ENCODE peak calls at places on chromosome 17, in nine cellular contexts. One of them, this sample, is unnamed.

GRCh38 chr17:55430531-55431228 is 9.0 kb upstream of the MMD start:
- DNase-seq in EH: no peak
- DNase-seq in fibroblast of the aortic adventitia: no peak
- DNase-seq in amygdala: no peak
- DNase-seq in CD4-positive, alpha-beta T cell: no peak
- DNase-seq in stimulated activated CD4-positive, alpha-beta T cell treated with anti-CD3 and anti-CD28 coated beads, Interleukin-15, amount 100 ng/mL, for 24 hours: no peak
- DNase-seq in AG09319: no peak
- DNase-seq in activated naive CD8-positive, alpha-beta T cell treated with anti-CD3 and anti-CD28 coated beads, Interleukin-2, amount 50 U/mL, for 24 hours: no peak
- DNase-seq in T-helper 2 cell: no peak
- DNase-seq in this sample: no peak

GRCh38 chr17:65593870-65594584 is 32.6 kb upstream of the AXIN2 start:
- DNase-seq in activated naive CD8-positive, alpha-beta T cell treated with anti-CD3 and anti-CD28 coated beads, Interleukin-2, amount 50 U/mL, for 24 hours: no peak
- DNase-seq in EH: peak
- DNase-seq in AG09319: no peak
- DNase-seq in CD4-positive, alpha-beta T cell: no peak
- DNase-seq in fibroblast of the aortic adventitia: peak
- DNase-seq in amygdala: no peak
- DNase-seq in T-helper 2 cell: no peak
- DNase-seq in stimulated activated CD4-positive, alpha-beta T cell treated with anti-CD3 and anti-CD28 coated beads, Interleukin-15, amount 100 ng/mL, for 24 hours: peak
- DNase-seq in this sample: no peak

GRCh38 chr17:76644995-76645394 is 1.4 kb upstream of the ST6GALNAC1 start:
- DNase-seq in fibroblast of the aortic adventitia: no peak
- DNase-seq in activated naive CD8-positive, alpha-beta T cell treated with anti-CD3 and anti-CD28 coated beads, Interleukin-2, amount 50 U/mL, for 24 hours: no peak
- DNase-seq in EH: no peak
- DNase-seq in amygdala: no peak
- DNase-seq in T-helper 2 cell: no peak
- DNase-seq in CD4-positive, alpha-beta T cell: no peak
- DNase-seq in stimulated activated CD4-positive, alpha-beta T cell treated with anti-CD3 and anti-CD28 coated beads, Interleukin-15, amount 100 ng/mL, for 24 hours: no peak
- DNase-seq in AG09319: no peak
- DNase-seq in this sample: no peak

GRCh38 chr17:9937901-9938300 is 32.8 kb upstream of the RCVRN start:
- DNase-seq in amygdala: no peak
- DNase-seq in AG09319: no peak
- DNase-seq in EH: no peak
- DNase-seq in CD4-positive, alpha-beta T cell: no peak
- DNase-seq in activated naive CD8-positive, alpha-beta T cell treated with anti-CD3 and anti-CD28 coated beads, Interleukin-2, amount 50 U/mL, for 24 hours: no peak
- DNase-seq in stimulated activated CD4-positive, alpha-beta T cell treated with anti-CD3 and anti-CD28 coated beads, Interleukin-15, amount 100 ng/mL, for 24 hours: no peak
- DNase-seq in T-helper 2 cell: no peak
- DNase-seq in fibroblast of the aortic adventitia: peak
- DNase-seq in this sample: no peak

GRCh38 chr17:2449486-2449885 is 48.6 kb upstream of the MNT start:
- DNase-seq in amygdala: no peak
- DNase-seq in CD4-positive, alpha-beta T cell: no peak
- DNase-seq in AG09319: no peak
- DNase-seq in EH: peak
- DNase-seq in activated naive CD8-positive, alpha-beta T cell treated with anti-CD3 and anti-CD28 coated beads, Interleukin-2, amount 50 U/mL, for 24 hours: no peak
- DNase-seq in fibroblast of the aortic adventitia: peak
- DNase-seq in T-helper 2 cell: no peak
- DNase-seq in stimulated activated CD4-positive, alpha-beta T cell treated with anti-CD3 and anti-CD28 coated beads, Interleukin-15, amount 100 ng/mL, for 24 hours: no peak
- DNase-seq in this sample: no peak

GRCh38 chr17:51439395-51440229 is 179.3 kb downstream of the UTP18 start:
- DNase-seq in fibroblast of the aortic adventitia: no peak
- DNase-seq in activated naive CD8-positive, alpha-beta T cell treated with anti-CD3 and anti-CD28 coated beads, Interleukin-2, amount 50 U/mL, for 24 hours: no peak
- DNase-seq in EH: no peak
- DNase-seq in amygdala: peak
- DNase-seq in CD4-positive, alpha-beta T cell: no peak
- DNase-seq in stimulated activated CD4-positive, alpha-beta T cell treated with anti-CD3 and anti-CD28 coated beads, Interleukin-15, amount 100 ng/mL, for 24 hours: peak
- DNase-seq in T-helper 2 cell: peak
- DNase-seq in AG09319: no peak
- DNase-seq in this sample: no peak

GRCh38 chr17:79890706-79891105 is 51.5 kb upstream of the CBX4 start:
- DNase-seq in fibroblast of the aortic adventitia: no peak
- DNase-seq in AG09319: no peak
- DNase-seq in T-helper 2 cell: no peak
- DNase-seq in stimulated activated CD4-positive, alpha-beta T cell treated with anti-CD3 and anti-CD28 coated beads, Interleukin-15, amount 100 ng/mL, for 24 hours: no peak
- DNase-seq in CD4-positive, alpha-beta T cell: no peak
- DNase-seq in EH: no peak
- DNase-seq in amygdala: no peak
- DNase-seq in activated naive CD8-positive, alpha-beta T cell treated with anti-CD3 and anti-CD28 coated beads, Interleukin-2, amount 50 U/mL, for 24 hours: no peak
- DNase-seq in this sample: no peak

GRCh38 chr17:50686494-50687199 is 21.1 kb downstream of the ANKRD40 start:
- DNase-seq in EH: peak
- DNase-seq in T-helper 2 cell: no peak
- DNase-seq in amygdala: no peak
- DNase-seq in activated naive CD8-positive, alpha-beta T cell treated with anti-CD3 and anti-CD28 coated beads, Interleukin-2, amount 50 U/mL, for 24 hours: no peak
- DNase-seq in stimulated activated CD4-positive, alpha-beta T cell treated with anti-CD3 and anti-CD28 coated beads, Interleukin-15, amount 100 ng/mL, for 24 hours: no peak
- DNase-seq in AG09319: peak
- DNase-seq in CD4-positive, alpha-beta T cell: no peak
- DNase-seq in fibroblast of the aortic adventitia: peak
- DNase-seq in this sample: no peak

GRCh38 chr17:69047368-69048263 is 13.1 kb downstream of the ABCA9 start:
- DNase-seq in EH: peak
- DNase-seq in stimulated activated CD4-positive, alpha-beta T cell treated with anti-CD3 and anti-CD28 coated beads, Interleukin-15, amount 100 ng/mL, for 24 hours: no peak
- DNase-seq in activated naive CD8-positive, alpha-beta T cell treated with anti-CD3 and anti-CD28 coated beads, Interleukin-2, amount 50 U/mL, for 24 hours: no peak
- DNase-seq in T-helper 2 cell: no peak
- DNase-seq in fibroblast of the aortic adventitia: peak
- DNase-seq in AG09319: peak
- DNase-seq in amygdala: no peak
- DNase-seq in CD4-positive, alpha-beta T cell: no peak
- DNase-seq in this sample: no peak

GRCh38 chr17:6365187-6365943 is 69.6 kb downstream of the AIPL1 start:
- DNase-seq in amygdala: no peak
- DNase-seq in AG09319: peak
- DNase-seq in T-helper 2 cell: no peak
- DNase-seq in stimulated activated CD4-positive, alpha-beta T cell treated with anti-CD3 and anti-CD28 coated beads, Interleukin-15, amount 100 ng/mL, for 24 hours: no peak
- DNase-seq in EH: peak
- DNase-seq in activated naive CD8-positive, alpha-beta T cell treated with anti-CD3 and anti-CD28 coated beads, Interleukin-2, amount 50 U/mL, for 24 hours: no peak
- DNase-seq in fibroblast of the aortic adventitia: peak
- DNase-seq in CD4-positive, alpha-beta T cell: no peak
- DNase-seq in this sample: no peak

GRCh38 chr17:6456914-6457687 is 12.8 kb downstream of the PIMREG start:
- DNase-seq in fibroblast of the aortic adventitia: peak
- DNase-seq in EH: peak
- DNase-seq in AG09319: peak
- DNase-seq in T-helper 2 cell: no peak
- DNase-seq in CD4-positive, alpha-beta T cell: no peak
- DNase-seq in amygdala: no peak
- DNase-seq in stimulated activated CD4-positive, alpha-beta T cell treated with anti-CD3 and anti-CD28 coated beads, Interleukin-15, amount 100 ng/mL, for 24 hours: no peak
- DNase-seq in activated naive CD8-positive, alpha-beta T cell treated with anti-CD3 and anti-CD28 coated beads, Interleukin-2, amount 50 U/mL, for 24 hours: no peak
- DNase-seq in this sample: no peak

GRCh38 chr17:78013683-78014467 is 55.4 kb downstream of the TNRC6C start:
- DNase-seq in amygdala: no peak
- DNase-seq in T-helper 2 cell: peak
- DNase-seq in EH: peak
- DNase-seq in stimulated activated CD4-positive, alpha-beta T cell treated with anti-CD3 and anti-CD28 coated beads, Interleukin-15, amount 100 ng/mL, for 24 hours: peak
- DNase-seq in fibroblast of the aortic adventitia: peak
- DNase-seq in CD4-positive, alpha-beta T cell: peak
- DNase-seq in activated naive CD8-positive, alpha-beta T cell treated with anti-CD3 and anti-CD28 coated beads, Interleukin-2, amount 50 U/mL, for 24 hours: peak
- DNase-seq in AG09319: peak
- DNase-seq in this sample: no peak

GRCh38 chr17:51617876-51618455 is 357.6 kb downstream of the UTP18 start:
- DNase-seq in fibroblast of the aortic adventitia: no peak
- DNase-seq in T-helper 2 cell: no peak
- DNase-seq in CD4-positive, alpha-beta T cell: no peak
- DNase-seq in AG09319: no peak
- DNase-seq in stimulated activated CD4-positive, alpha-beta T cell treated with anti-CD3 and anti-CD28 coated beads, Interleukin-15, amount 100 ng/mL, for 24 hours: no peak
- DNase-seq in amygdala: no peak
- DNase-seq in EH: no peak
- DNase-seq in activated naive CD8-positive, alpha-beta T cell treated with anti-CD3 and anti-CD28 coated beads, Interleukin-2, amount 50 U/mL, for 24 hours: no peak
- DNase-seq in this sample: peak

GRCh38 chr17:13346081-13346533 is 255.6 kb downstream of the HS3ST3A1 start:
- DNase-seq in T-helper 2 cell: no peak
- DNase-seq in amygdala: no peak
- DNase-seq in EH: peak
- DNase-seq in CD4-positive, alpha-beta T cell: no peak
- DNase-seq in fibroblast of the aortic adventitia: peak
- DNase-seq in activated naive CD8-positive, alpha-beta T cell treated with anti-CD3 and anti-CD28 coated beads, Interleukin-2, amount 50 U/mL, for 24 hours: no peak
- DNase-seq in stimulated activated CD4-positive, alpha-beta T cell treated with anti-CD3 and anti-CD28 coated beads, Interleukin-15, amount 100 ng/mL, for 24 hours: no peak
- DNase-seq in AG09319: no peak
- DNase-seq in this sample: no peak

GRCh38 chr17:44130693-44131349 is 7.4 kb upstream of the HDAC5 start:
- DNase-seq in amygdala: no peak
- DNase-seq in activated naive CD8-positive, alpha-beta T cell treated with anti-CD3 and anti-CD28 coated beads, Interleukin-2, amount 50 U/mL, for 24 hours: no peak
- DNase-seq in EH: no peak
- DNase-seq in T-helper 2 cell: no peak
- DNase-seq in fibroblast of the aortic adventitia: no peak
- DNase-seq in AG09319: no peak
- DNase-seq in CD4-positive, alpha-beta T cell: no peak
- DNase-seq in stimulated activated CD4-positive, alpha-beta T cell treated with anti-CD3 and anti-CD28 coated beads, Interleukin-15, amount 100 ng/mL, for 24 hours: no peak
- DNase-seq in this sample: no peak

GRCh38 chr17:82449136-82449882 is 1.2 kb downstream of the CYBC1 start:
- DNase-seq in EH: no peak
- DNase-seq in AG09319: no peak
- DNase-seq in CD4-positive, alpha-beta T cell: peak
- DNase-seq in amygdala: no peak
- DNase-seq in T-helper 2 cell: peak
- DNase-seq in fibroblast of the aortic adventitia: no peak
- DNase-seq in activated naive CD8-positive, alpha-beta T cell treated with anti-CD3 and anti-CD28 coated beads, Interleukin-2, amount 50 U/mL, for 24 hours: peak
- DNase-seq in stimulated activated CD4-positive, alpha-beta T cell treated with anti-CD3 and anti-CD28 coated beads, Interleukin-15, amount 100 ng/mL, for 24 hours: peak
- DNase-seq in this sample: no peak

GRCh38 chr17:82685291-82685690 is 13.2 kb downstream of the RAB40B start:
- DNase-seq in AG09319: no peak
- DNase-seq in stimulated activated CD4-positive, alpha-beta T cell treated with anti-CD3 and anti-CD28 coated beads, Interleukin-15, amount 100 ng/mL, for 24 hours: no peak
- DNase-seq in T-helper 2 cell: no peak
- DNase-seq in activated naive CD8-positive, alpha-beta T cell treated with anti-CD3 and anti-CD28 coated beads, Interleukin-2, amount 50 U/mL, for 24 hours: no peak
- DNase-seq in EH: no peak
- DNase-seq in CD4-positive, alpha-beta T cell: no peak
- DNase-seq in fibroblast of the aortic adventitia: no peak
- DNase-seq in amygdala: no peak
- DNase-seq in this sample: no peak

GRCh38 chr17:54373970-54374369 is 526.7 kb upstream of the TOM1L1 start:
- DNase-seq in activated naive CD8-positive, alpha-beta T cell treated with anti-CD3 and anti-CD28 coated beads, Interleukin-2, amount 50 U/mL, for 24 hours: no peak
- DNase-seq in stimulated activated CD4-positive, alpha-beta T cell treated with anti-CD3 and anti-CD28 coated beads, Interleukin-15, amount 100 ng/mL, for 24 hours: no peak
- DNase-seq in amygdala: no peak
- DNase-seq in fibroblast of the aortic adventitia: no peak
- DNase-seq in CD4-positive, alpha-beta T cell: no peak
- DNase-seq in AG09319: no peak
- DNase-seq in T-helper 2 cell: no peak
- DNase-seq in EH: no peak
- DNase-seq in this sample: no peak

GRCh38 chr17:72724375-72724774 is 368.1 kb downstream of the SLC39A11 start:
- DNase-seq in fibroblast of the aortic adventitia: no peak
- DNase-seq in CD4-positive, alpha-beta T cell: no peak
- DNase-seq in stimulated activated CD4-positive, alpha-beta T cell treated with anti-CD3 and anti-CD28 coated beads, Interleukin-15, amount 100 ng/mL, for 24 hours: no peak
- DNase-seq in EH: peak
- DNase-seq in amygdala: no peak
- DNase-seq in T-helper 2 cell: no peak
- DNase-seq in AG09319: no peak
- DNase-seq in activated naive CD8-positive, alpha-beta T cell treated with anti-CD3 and anti-CD28 coated beads, Interleukin-2, amount 50 U/mL, for 24 hours: no peak
- DNase-seq in this sample: no peak

GRCh38 chr17:28363776-28364650 is 986 bp downstream of the SEBOX start:
- DNase-seq in fibroblast of the aortic adventitia: no peak
- DNase-seq in AG09319: no peak
- DNase-seq in CD4-positive, alpha-beta T cell: no peak
- DNase-seq in stimulated activated CD4-positive, alpha-beta T cell treated with anti-CD3 and anti-CD28 coated beads, Interleukin-15, amount 100 ng/mL, for 24 hours: no peak
- DNase-seq in EH: no peak
- DNase-seq in T-helper 2 cell: no peak
- DNase-seq in amygdala: no peak
- DNase-seq in activated naive CD8-positive, alpha-beta T cell treated with anti-CD3 and anti-CD28 coated beads, Interleukin-2, amount 50 U/mL, for 24 hours: no peak
- DNase-seq in this sample: no peak

GRCh38 chr17:45231481-45232116 is 9.9 kb downstream of the FMNL1 start:
- DNase-seq in CD4-positive, alpha-beta T cell: no peak
- DNase-seq in fibroblast of the aortic adventitia: no peak
- DNase-seq in stimulated activated CD4-positive, alpha-beta T cell treated with anti-CD3 and anti-CD28 coated beads, Interleukin-15, amount 100 ng/mL, for 24 hours: peak
- DNase-seq in T-helper 2 cell: no peak
- DNase-seq in amygdala: no peak
- DNase-seq in activated naive CD8-positive, alpha-beta T cell treated with anti-CD3 and anti-CD28 coated beads, Interleukin-2, amount 50 U/mL, for 24 hours: peak
- DNase-seq in AG09319: no peak
- DNase-seq in EH: no peak
- DNase-seq in this sample: no peak

This sample was measured in head of caudate nucleus.